ENCODE peak calls at places on chromosomes 4 and X, in ten cellular contexts. One of them, this sample, is unnamed.

GRCh38 chr4:185894481-185894880 is 82.5 kb upstream of the SORBS2 start:
- DNase-seq in GM06990: no peak
- DNase-seq in H1: no peak
- DNase-seq in HCT116: no peak
- DNase-seq in colonic mucosa: no peak
- DNase-seq in lung: no peak
- DNase-seq in tibial artery: no peak
- DNase-seq in Panc1: no peak
- DNase-seq in adrenal gland: no peak
- DNase-seq in upper lobe of right lung: no peak
- DNase-seq in this sample: no peak

GRCh38 chr4:188372051-188372450 is 232.8 kb downstream of the TRIML1 start:
- DNase-seq in GM06990: no peak
- DNase-seq in H1: no peak
- DNase-seq in HCT116: peak; percentile 13
- DNase-seq in colonic mucosa: no peak
- DNase-seq in lung: no peak
- DNase-seq in tibial artery: no peak
- DNase-seq in Panc1: no peak
- DNase-seq in adrenal gland: no peak
- DNase-seq in upper lobe of right lung: no peak
- DNase-seq in this sample: no peak

GRCh38 chr4:151012836-151013235 is 2.2 kb downstream of the LRBA start:
- DNase-seq in GM06990: no peak
- DNase-seq in H1: no peak
- DNase-seq in HCT116: peak; percentile 7
- DNase-seq in colonic mucosa: peak; percentile 54
- DNase-seq in lung: no peak
- DNase-seq in tibial artery: no peak
- DNase-seq in Panc1: no peak
- DNase-seq in adrenal gland: peak; percentile 8
- DNase-seq in upper lobe of right lung: no peak
- DNase-seq in this sample: no peak

GRCh38 chrX:43973249-43973672 is at the start of gene NDP:
- DNase-seq in GM06990: no peak
- DNase-seq in H1: no peak
- DNase-seq in HCT116: no peak
- DNase-seq in colonic mucosa: no peak
- DNase-seq in lung: no peak
- DNase-seq in tibial artery: no peak
- DNase-seq in Panc1: no peak
- DNase-seq in adrenal gland: no peak
- DNase-seq in upper lobe of right lung: no peak
- DNase-seq in this sample: no peak

GRCh38 chr4:152328595-152328994 is 207.3 kb downstream of the FBXW7 start:
- DNase-seq in GM06990: no peak
- DNase-seq in H1: no peak
- DNase-seq in HCT116: peak; percentile 7
- DNase-seq in colonic mucosa: no peak
- DNase-seq in lung: no peak
- DNase-seq in tibial artery: no peak
- DNase-seq in Panc1: no peak
- DNase-seq in adrenal gland: no peak
- DNase-seq in upper lobe of right lung: no peak
- DNase-seq in this sample: no peak

GRCh38 chrX:118049713-118050112 is 66.9 kb downstream of the KLHL13 start:
- DNase-seq in GM06990: no peak
- DNase-seq in H1: no peak
- DNase-seq in HCT116: no peak
- DNase-seq in colonic mucosa: no peak
- DNase-seq in lung: no peak
- DNase-seq in tibial artery: no peak
- DNase-seq in Panc1: no peak
- DNase-seq in adrenal gland: no peak
- DNase-seq in upper lobe of right lung: no peak
- DNase-seq in this sample: no peak

GRCh38 chrX:69182818-69183375 is 17.6 kb upstream of the PJA1 start:
- DNase-seq in GM06990: no peak
- DNase-seq in H1: no peak
- DNase-seq in HCT116: no peak
- DNase-seq in colonic mucosa: no peak
- DNase-seq in lung: no peak
- DNase-seq in tibial artery: no peak
- DNase-seq in Panc1: no peak
- DNase-seq in adrenal gland: peak; percentile 10
- DNase-seq in upper lobe of right lung: no peak
- DNase-seq in this sample: no peak

GRCh38 chr4:15996773-15997172 is 33.8 kb upstream of the FGFBP2 start:
- DNase-seq in GM06990: no peak
- DNase-seq in H1: no peak
- DNase-seq in HCT116: no peak
- DNase-seq in colonic mucosa: no peak
- DNase-seq in lung: no peak
- DNase-seq in tibial artery: no peak
- DNase-seq in Panc1: no peak
- DNase-seq in adrenal gland: no peak
- DNase-seq in upper lobe of right lung: no peak
- DNase-seq in this sample: no peak

GRCh38 chr4:15717647-15718416 is 15.0 kb downstream of the BST1 start:
- DNase-seq in GM06990: no peak
- DNase-seq in H1: no peak
- DNase-seq in HCT116: no peak
- DNase-seq in colonic mucosa: no peak
- DNase-seq in lung: no peak
- DNase-seq in tibial artery: no peak
- DNase-seq in Panc1: no peak
- DNase-seq in adrenal gland: no peak
- DNase-seq in upper lobe of right lung: no peak
- DNase-seq in this sample: no peak

GRCh38 chrX:8067754-8068469 is 103.2 kb downstream of the VCX2 start:
- DNase-seq in GM06990: no peak
- DNase-seq in H1: no peak
- DNase-seq in HCT116: no peak
- DNase-seq in colonic mucosa: no peak
- DNase-seq in lung: no peak
- DNase-seq in tibial artery: no peak
- DNase-seq in Panc1: no peak
- DNase-seq in adrenal gland: no peak
- DNase-seq in upper lobe of right lung: no peak
- DNase-seq in this sample: no peak

GRCh38 chr4:27947320-27947719 is 1086.7 kb downstream of the STIM2 start:
- DNase-seq in GM06990: no peak
- DNase-seq in H1: no peak
- DNase-seq in HCT116: no peak
- DNase-seq in colonic mucosa: no peak
- DNase-seq in lung: no peak
- DNase-seq in tibial artery: no peak
- DNase-seq in Panc1: no peak
- DNase-seq in adrenal gland: no peak
- DNase-seq in upper lobe of right lung: no peak
- DNase-seq in this sample: no peak

GRCh38 chr4:8365353-8365752 is 75.2 kb downstream of the ACOX3 start:
- DNase-seq in GM06990: no peak
- DNase-seq in H1: no peak
- DNase-seq in HCT116: no peak
- DNase-seq in colonic mucosa: no peak
- DNase-seq in lung: no peak
- DNase-seq in tibial artery: no peak
- DNase-seq in Panc1: no peak
- DNase-seq in adrenal gland: no peak
- DNase-seq in upper lobe of right lung: no peak
- DNase-seq in this sample: peak; percentile 49
- H3K36me3 ChIP-seq in GM06990: no peaks in the 10 kb centered on the region
- H3K36me3 ChIP-seq in H1: no peaks in the 10 kb centered on the region
- H3K36me3 ChIP-seq in HCT116: no peaks in the 10 kb centered on the region
- H3K36me3 ChIP-seq in colonic mucosa: no peaks in the 10 kb centered on the region
- H3K36me3 ChIP-seq in lung: no peaks in the 10 kb centered on the region
- H3K36me3 ChIP-seq in tibial artery: peaks cover 27% of the 10 kb centered on the region
- H3K36me3 ChIP-seq in Panc1: no peaks in the 10 kb centered on the region
- H3K36me3 ChIP-seq in adrenal gland: no peaks in the 10 kb centered on the region
- H3K36me3 ChIP-seq in upper lobe of right lung: peaks cover 7% of the 10 kb centered on the region
- H3K36me3 ChIP-seq in this sample: no peaks in the 10 kb centered on the region

GRCh38 chrX:126137899-126138298 is 28.2 kb downstream of the DCAF12L2 start:
- DNase-seq in GM06990: no peak
- DNase-seq in H1: no peak
- DNase-seq in HCT116: no peak
- DNase-seq in colonic mucosa: no peak
- DNase-seq in lung: no peak
- DNase-seq in tibial artery: no peak
- DNase-seq in Panc1: no peak
- DNase-seq in adrenal gland: no peak
- DNase-seq in upper lobe of right lung: no peak
- DNase-seq in this sample: no peak
- TF ChIP-seq CTCF in GM06990: peak; percentile 48
- TF ChIP-seq CTCF in H1: no peak
- TF ChIP-seq CTCF in HCT116: no peak
- TF ChIP-seq CTCF in colonic mucosa: no peak
- TF ChIP-seq CTCF in lung: no peak
- TF ChIP-seq CTCF in tibial artery: no peak
- TF ChIP-seq CTCF in Panc1: peak; percentile 30
- TF ChIP-seq CTCF in adrenal gland: no peak
- TF ChIP-seq CTCF in upper lobe of right lung: no peak
- TF ChIP-seq CTCF in this sample: peak; percentile 20

GRCh38 chr4:121977251-121978168 is 25.6 kb upstream of the TRPC3 start:
- DNase-seq in GM06990: peak; percentile 29
- DNase-seq in H1: no peak
- DNase-seq in HCT116: no peak
- DNase-seq in colonic mucosa: no peak
- DNase-seq in lung: no peak
- DNase-seq in tibial artery: no peak
- DNase-seq in Panc1: no peak
- DNase-seq in adrenal gland: no peak
- DNase-seq in upper lobe of right lung: no peak
- DNase-seq in this sample: no peak
- H3K4me3 ChIP-seq in GM06990: no peak overlapping the region
- H3K4me3 ChIP-seq in H1: no peak overlapping the region
- H3K4me3 ChIP-seq in HCT116: no peak overlapping the region
- H3K4me3 ChIP-seq in colonic mucosa: no peak overlapping the region
- H3K4me3 ChIP-seq in lung: no peak overlapping the region
- H3K4me3 ChIP-seq in tibial artery: no peak overlapping the region
- H3K4me3 ChIP-seq in Panc1: no peak overlapping the region
- H3K4me3 ChIP-seq in adrenal gland: no peak overlapping the region
- H3K4me3 ChIP-seq in upper lobe of right lung: no peak overlapping the region
- H3K4me3 ChIP-seq in this sample: no peak overlapping the region

GRCh38 chr4:20778896-20779295 is 78.6 kb downstream of the PACRGL start:
- DNase-seq in GM06990: no peak
- DNase-seq in H1: no peak
- DNase-seq in HCT116: no peak
- DNase-seq in colonic mucosa: no peak
- DNase-seq in lung: no peak
- DNase-seq in tibial artery: no peak
- DNase-seq in Panc1: no peak
- DNase-seq in adrenal gland: no peak
- DNase-seq in upper lobe of right lung: no peak
- DNase-seq in this sample: no peak

GRCh38 chr4:20773144-20773997 is 73.1 kb downstream of the PACRGL start:
- DNase-seq in GM06990: peak; percentile 1
- DNase-seq in H1: peak; percentile 72
- DNase-seq in HCT116: peak; percentile 32
- DNase-seq in colonic mucosa: peak; percentile 40
- DNase-seq in lung: peak; percentile 41
- DNase-seq in tibial artery: peak; percentile 22
- DNase-seq in Panc1: peak; percentile 15
- DNase-seq in adrenal gland: peak; percentile 55
- DNase-seq in upper lobe of right lung: no peak
- DNase-seq in this sample: no peak
- H3K36me3 ChIP-seq in GM06990: no peaks in the 10 kb centered on the region
- H3K36me3 ChIP-seq in H1: no peaks in the 10 kb centered on the region
- H3K36me3 ChIP-seq in HCT116: no peaks in the 10 kb centered on the region
- H3K36me3 ChIP-seq in colonic mucosa: no peaks in the 10 kb centered on the region
- H3K36me3 ChIP-seq in lung: no peaks in the 10 kb centered on the region
- H3K36me3 ChIP-seq in tibial artery: no peaks in the 10 kb centered on the region
- H3K36me3 ChIP-seq in Panc1: no peaks in the 10 kb centered on the region
- H3K36me3 ChIP-seq in adrenal gland: no peaks in the 10 kb centered on the region
- H3K36me3 ChIP-seq in upper lobe of right lung: no peaks in the 10 kb centered on the region
- H3K36me3 ChIP-seq in this sample: no peaks in the 10 kb centered on the region

GRCh38 chr4:68228568-68228967 is 16.9 kb downstream of the TMPRSS11B start:
- DNase-seq in GM06990: no peak
- DNase-seq in H1: no peak
- DNase-seq in HCT116: no peak
- DNase-seq in colonic mucosa: no peak
- DNase-seq in lung: no peak
- DNase-seq in tibial artery: no peak
- DNase-seq in Panc1: no peak
- DNase-seq in adrenal gland: no peak
- DNase-seq in upper lobe of right lung: no peak
- DNase-seq in this sample: no peak
- TF ChIP-seq CTCF in GM06990: no peak
- TF ChIP-seq CTCF in H1: no peak
- TF ChIP-seq CTCF in HCT116: no peak
- TF ChIP-seq CTCF in colonic mucosa: no peak
- TF ChIP-seq CTCF in lung: no peak
- TF ChIP-seq CTCF in tibial artery: no peak
- TF ChIP-seq CTCF in Panc1: no peak
- TF ChIP-seq CTCF in adrenal gland: no peak
- TF ChIP-seq CTCF in upper lobe of right lung: no peak
- TF ChIP-seq CTCF in this sample: no peak

DNA sequence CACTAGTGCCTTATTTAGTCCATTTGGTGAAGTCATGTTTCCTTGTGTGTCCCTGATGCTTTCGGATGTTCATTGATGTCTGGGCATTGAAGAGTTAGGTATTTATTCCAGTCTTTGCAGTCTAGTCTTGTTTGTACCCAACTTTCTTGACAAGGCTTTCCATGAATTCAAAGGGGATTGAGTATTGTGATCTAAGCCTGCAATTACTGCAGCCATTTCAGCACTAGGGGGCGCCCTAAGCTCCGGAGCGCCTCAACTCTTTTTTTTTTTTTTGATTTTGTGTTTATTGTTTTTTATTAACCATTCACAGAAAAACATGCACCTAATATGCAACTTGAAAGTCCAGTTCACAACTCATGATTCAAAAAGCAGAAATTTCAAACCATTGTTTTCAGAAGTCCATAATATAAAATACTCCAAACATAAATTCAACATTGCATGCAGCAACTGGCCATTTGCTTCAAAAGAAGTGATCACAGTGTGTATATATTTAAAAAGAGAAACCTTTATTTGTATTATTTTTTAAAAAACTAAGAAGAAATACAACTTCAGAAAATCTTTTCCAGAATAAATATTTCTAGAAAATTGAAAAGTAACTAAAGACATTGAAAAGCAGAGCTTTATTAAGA is 59.2 kb downstream of the PTPN13 start:
- DNase-seq in GM06990: no peak
- DNase-seq in H1: peak; percentile 73
- DNase-seq in HCT116: peak; percentile 6
- DNase-seq in colonic mucosa: peak; percentile 22
- DNase-seq in lung: no peak
- DNase-seq in tibial artery: no peak
- DNase-seq in Panc1: no peak
- DNase-seq in adrenal gland: no peak
- DNase-seq in upper lobe of right lung: no peak
- DNase-seq in this sample: no peak
- H3K4me3 ChIP-seq in GM06990: no peak overlapping the region
- H3K4me3 ChIP-seq in H1: no peak overlapping the region
- H3K4me3 ChIP-seq in HCT116: no peak overlapping the region
- H3K4me3 ChIP-seq in colonic mucosa: no peak overlapping the region
- H3K4me3 ChIP-seq in lung: no peak overlapping the region
- H3K4me3 ChIP-seq in tibial artery: no peak overlapping the region
- H3K4me3 ChIP-seq in Panc1: no peak overlapping the region
- H3K4me3 ChIP-seq in adrenal gland: no peak overlapping the region
- H3K4me3 ChIP-seq in upper lobe of right lung: no peak overlapping the region
- H3K4me3 ChIP-seq in this sample: no peak overlapping the region

This sample was measured in kidney.